ENCODE peak calls at places on chromosomes 16 and 17, in four cellular contexts. A is posterior cingulate gyrus, U is neural progenitor cell, Q is mucosa of gallbladder. G is an unnamed sample.

GRCh38 chr16:57608462-57609113 is 19.8 kb upstream of the ADGRG1 start:
- DNase-seq in A (no peak), U (no peak), Q (peak), G (no peak)

GRCh38 chr17:63698886-63699637 is 863 bp downstream of the LIMD2 start:
- DNase-seq in Q (peak), U (peak), A (no peak), G (peak)

GRCh38 chr16:4455081-4455480 is 19.3 kb downstream of the NMRAL1 start:
- DNase-seq in A (no peak), U (no peak), Q (no peak), G (no peak)

GRCh38 chr17:48351916-48352332 is 78.1 kb downstream of the SKAP1 start:
- DNase-seq in U (peak), Q (no peak), A (no peak), G (no peak)

GRCh38 chr17:82892869-82893565 is 53.2 kb upstream of the ZNF750 start:
- DNase-seq in Q (peak), A (no peak), U (no peak), G (no peak)

GRCh38 chr16:8760021-8760420 is 37.4 kb downstream of the TMEM186 start:
- DNase-seq in Q (no peak), A (no peak), U (no peak), G (no peak)

GRCh38 chr17:79747508-79748295 is 17.0 kb downstream of the ENPP7 start:
- DNase-seq in Q (no peak), U (peak), A (no peak), G (no peak)

GRCh38 chr16:86585821-86586611 is 7.7 kb downstream of the FOXL1 start:
- DNase-seq in A (no peak), Q (no peak), U (no peak), G (no peak)